ENCODE peak calls at places on chromosomes 5 and 9, in nine cellular contexts. Q is foreskin fibroblast, N is tibial artery, D is foreskin keratinocyte, I is cardiac fibroblast, F is bronchial epithelial cell, H is MCF 10A, G is AG04450, V is mucosa of descending colon. C is an unnamed sample.

GRCh38 chr5:73447234-73448071 is 1.1 kb downstream of the FOXD1 start:
- DNase-seq in Q (no peak), N (no peak), D (no peak), I (peak; percentile 68), F (peak; percentile 37), H (peak; percentile 61), G (no peak), V (peak; percentile 59), C (no peak)

GRCh38 chr9:37529111-37529510 is 43.4 kb downstream of the POLR1E start:
- DNase-seq in Q (no peak), N (no peak), D (no peak), I (no peak), F (peak; percentile 81), H (peak; percentile 61), G (no peak), V (peak; percentile 76), C (no peak)

GRCh38 chr9:68741234-68741633 is 36.2 kb downstream of the PIP5K1B start:
- DNase-seq in Q (no peak), N (no peak), D (no peak), I (no peak), F (no peak), H (no peak), G (no peak), V (no peak), C (no peak)

GRCh38 chr5:136000937-136001336 is 27.9 kb upstream of the TGFBI start:
- DNase-seq in Q (no peak), N (no peak), D (no peak), I (no peak), F (no peak), H (no peak), G (no peak), V (no peak), C (no peak)

GRCh38 chr5:123371575-123372179 is 51.5 kb downstream of the CEP120 start:
- DNase-seq in Q (no peak), N (peak; percentile 42), D (peak; percentile 6), I (peak; percentile 46), F (peak; percentile 12), H (peak; percentile 72), G (no peak), V (no peak), C (no peak)

GRCh38 chr9:2621678-2622360 is at the start of gene VLDLR:
- DNase-seq in Q (peak; percentile 10), N (peak; percentile 29), D (peak; percentile 21), I (peak; percentile 26), F (peak; percentile 5), H (peak; percentile 42), G (no peak), V (peak; percentile 54), C (no peak)

GRCh38 chr5:141513021-141513626 is 24.2 kb downstream of the PCDHGC5 start:
- DNase-seq in Q (peak; percentile 44), N (peak; percentile 48), D (peak; percentile 50), I (no peak), F (peak; percentile 52), H (no peak), G (no peak), V (peak; percentile 63), C (no peak)

GRCh38 chr5:10352404-10353240 is 873 bp upstream of the MARCHF6 start:
- DNase-seq in Q (no peak), N (no peak), D (no peak), I (no peak), F (no peak), H (peak; percentile 45), G (no peak), V (no peak), C (no peak)

GRCh38 chr9:136258786-136259516 is 13.3 kb upstream of the QSOX2 start:
- DNase-seq in Q (no peak), N (no peak), D (no peak), I (no peak), F (no peak), H (no peak), G (no peak), V (no peak), C (no peak)

GRCh38 chr5:159855476-159856157 is 60.7 kb upstream of the ADRA1B start:
- DNase-seq in Q (no peak), N (no peak), D (no peak), I (peak; percentile 58), F (peak; percentile 15), H (no peak), G (no peak), V (no peak), C (no peak)

GRCh38 chr5:173715607-173716006 is 99.2 kb upstream of the BOD1 start:
- DNase-seq in Q (no peak), N (no peak), D (peak; percentile 7), I (no peak), F (no peak), H (no peak), G (no peak), V (no peak), C (no peak)

GRCh38 chr5:92552206-92553160 is 1028.5 kb downstream of the NR2F1-AS1 start:
- DNase-seq in Q (peak; percentile 96), N (no peak), D (peak; percentile 83), I (peak; percentile 99), F (peak; percentile 97), H (peak; percentile 93), G (peak; percentile 92), V (no peak), C (no peak)

GRCh38 chr5:169702726-169703481 is 65.8 kb downstream of the DOCK2 start:
- DNase-seq in Q (no peak), N (no peak), D (no peak), I (peak; percentile 66), F (no peak), H (no peak), G (no peak), V (no peak), C (no peak)

GRCh38 chr5:79109527-79110492 is 1.8 kb upstream of the BHMT start:
- DNase-seq in Q (no peak), N (no peak), D (no peak), I (peak; percentile 16), F (no peak), H (peak; percentile 43), G (no peak), V (no peak), C (peak; percentile 26)

GRCh38 chr5:107430077-107430625 is 240.6 kb downstream of the EFNA5 start:
- DNase-seq in Q (no peak), N (no peak), D (no peak), I (peak; percentile 32), F (no peak), H (peak; percentile 30), G (no peak), V (no peak), C (no peak)

GRCh38 chr5:142881727-142882126 is 111.5 kb downstream of the ARHGAP26 start:
- DNase-seq in Q (no peak), N (no peak), D (no peak), I (no peak), F (no peak), H (no peak), G (no peak), V (no peak), C (no peak)
- TF ChIP-seq CTCF in Q (no peak), N (no peak), D (no peak), I (no peak), F (no peak), H (no peak), G (no peak), V (no peak), C (no peak)

DNA sequence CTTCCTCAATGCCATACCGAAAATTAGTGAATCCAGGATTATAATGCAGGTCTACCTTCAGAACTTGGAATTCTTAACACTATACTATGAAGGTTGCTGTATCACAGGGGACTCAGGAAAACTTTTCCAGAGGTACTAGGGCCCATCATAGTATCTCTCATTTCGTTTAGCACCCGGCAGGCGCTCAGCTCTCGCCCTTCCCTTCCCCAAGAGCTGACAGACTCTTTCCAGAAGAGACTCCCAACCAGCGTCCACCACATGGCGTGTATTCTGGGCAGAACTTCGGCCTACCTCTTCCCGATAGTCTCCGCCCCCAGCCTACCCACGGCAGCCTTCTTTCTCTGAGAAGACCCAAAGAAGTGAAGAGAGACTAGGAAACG is 271 bp downstream of the NOL8 start:
- DNase-seq in Q (peak; percentile 14), N (no peak), D (no peak), I (no peak), F (peak; percentile 6), H (no peak), G (no peak), V (no peak), C (no peak)
- TF ChIP-seq CTCF in Q (no peak), N (no peak), D (no peak), I (no peak), F (no peak), H (no peak), G (no peak), V (no peak), C (no peak)

GRCh38 chr5:139872052-139872766 is 76.6 kb downstream of the PSD2 start:
- DNase-seq in Q (no peak), N (no peak), D (no peak), I (no peak), F (no peak), H (no peak), G (no peak), V (no peak), C (no peak)
- TF ChIP-seq CTCF in Q (no peak), N (no peak), D (no peak), I (no peak), F (no peak), H (no peak), G (no peak), V (no peak), C (no peak)

DNA sequence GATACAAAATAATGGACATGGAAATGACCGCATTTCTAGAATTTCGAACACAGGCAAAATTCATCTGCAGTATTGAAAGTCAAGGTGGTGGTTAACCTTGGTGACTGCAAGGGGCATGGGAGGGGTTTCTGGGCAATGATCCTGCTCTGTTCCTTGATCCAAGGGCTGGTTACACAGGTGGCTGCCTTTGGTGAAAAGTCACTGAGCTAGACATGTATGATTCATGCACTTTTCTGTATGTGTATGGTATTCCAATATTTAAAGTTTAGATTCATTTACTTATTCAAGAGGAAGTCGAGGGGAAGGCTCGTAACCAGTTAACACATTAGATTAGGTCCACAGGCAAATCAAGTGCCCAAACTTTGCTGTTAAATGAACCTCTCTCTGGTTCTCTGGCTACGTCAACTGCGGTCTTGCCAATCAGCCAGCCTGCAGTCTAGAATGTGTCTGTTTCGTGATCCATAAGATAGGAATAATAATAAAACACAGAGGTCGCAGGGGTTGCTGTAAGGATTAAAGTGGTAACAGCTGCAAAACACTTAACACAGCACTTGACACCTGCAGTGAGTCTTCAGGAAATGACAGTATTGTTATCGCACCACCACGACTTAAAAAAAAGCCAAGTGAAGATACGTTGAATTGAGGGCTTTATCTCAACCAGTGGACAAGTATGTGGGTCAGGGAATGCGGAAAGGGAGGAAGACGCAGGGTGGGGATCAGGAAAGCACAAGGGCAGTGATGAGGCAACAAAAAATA is 92.5 kb downstream of the TLE1 start:
- DNase-seq in Q (no peak), N (no peak), D (no peak), I (no peak), F (no peak), H (no peak), G (no peak), V (no peak), C (no peak)
- TF ChIP-seq CTCF in Q (no peak), N (no peak), D (no peak), I (no peak), F (no peak), H (no peak), G (no peak), V (no peak), C (no peak)

GRCh38 chr9:112112941-112113399 is 62.1 kb downstream of the SUSD1 start:
- DNase-seq in Q (no peak), N (no peak), D (peak; percentile 92), I (no peak), F (peak; percentile 88), H (peak; percentile 76), G (no peak), V (no peak), C (no peak)
- TF ChIP-seq CTCF in Q (no peak), N (peak; percentile 28), D (peak; percentile 89), I (peak; percentile 37), F (peak; percentile 81), H (peak; percentile 85), G (peak; percentile 34), V (no peak), C (peak; percentile 33)